ENCODE peak calls at places on chromosomes 11 and 22, in nine cellular contexts. One of them, this sample, is unnamed.
A peak's percentile ranks its signal among the peaks of the same experiment; 100 is the strongest.

GRCh38 chr11:118304227-118304808 is at the start of gene CD3E:
- DNase-seq in GM12865: peak; percentile 32
- DNase-seq in bronchial epithelial cell: no peak
- DNase-seq in effector memory CD4-positive, alpha-beta T cell: peak; percentile 33
- DNase-seq in cardiac fibroblast: no peak
- DNase-seq in brain microvascular endothelial cell: no peak
- DNase-seq in ovary: no peak
- DNase-seq in cardiac muscle cell: no peak
- DNase-seq in skeletal muscle cell: no peak
- DNase-seq in this sample: no peak

GRCh38 chr11:122791836-122792235 is 46.5 kb upstream of the CRTAM start:
- DNase-seq in effector memory CD4-positive, alpha-beta T cell: no peak
- DNase-seq in skeletal muscle cell: no peak
- DNase-seq in brain microvascular endothelial cell: peak; percentile 54
- DNase-seq in bronchial epithelial cell: no peak
- DNase-seq in GM12865: no peak
- DNase-seq in cardiac muscle cell: no peak
- DNase-seq in ovary: no peak
- DNase-seq in cardiac fibroblast: peak; percentile 79
- DNase-seq in this sample: peak; percentile 27

GRCh38 chr11:44978961-44979331 is 28.3 kb upstream of the TP53I11 start:
- DNase-seq in effector memory CD4-positive, alpha-beta T cell: no peak
- DNase-seq in ovary: no peak
- DNase-seq in GM12865: no peak
- DNase-seq in brain microvascular endothelial cell: no peak
- DNase-seq in cardiac fibroblast: no peak
- DNase-seq in skeletal muscle cell: no peak
- DNase-seq in cardiac muscle cell: no peak
- DNase-seq in bronchial epithelial cell: peak; percentile 65
- DNase-seq in this sample: no peak

GRCh38 chr11:69472053-69472765 is 9.3 kb upstream of the LINC01488 start:
- DNase-seq in cardiac muscle cell: no peak
- DNase-seq in skeletal muscle cell: no peak
- DNase-seq in GM12865: no peak
- DNase-seq in cardiac fibroblast: no peak
- DNase-seq in brain microvascular endothelial cell: no peak
- DNase-seq in bronchial epithelial cell: no peak
- DNase-seq in effector memory CD4-positive, alpha-beta T cell: no peak
- DNase-seq in ovary: no peak
- DNase-seq in this sample: no peak

GRCh38 chr22:50627452-50627913 is 469 bp downstream of the ARSA start:
- DNase-seq in GM12865: peak; percentile 20
- DNase-seq in cardiac fibroblast: no peak
- DNase-seq in effector memory CD4-positive, alpha-beta T cell: no peak
- DNase-seq in bronchial epithelial cell: no peak
- DNase-seq in brain microvascular endothelial cell: no peak
- DNase-seq in ovary: no peak
- DNase-seq in skeletal muscle cell: no peak
- DNase-seq in cardiac muscle cell: peak; percentile 40
- DNase-seq in this sample: no peak

GRCh38 chr22:49632199-49633009 is 195.3 kb downstream of the BRD1 start:
- DNase-seq in GM12865: no peak
- DNase-seq in effector memory CD4-positive, alpha-beta T cell: no peak
- DNase-seq in cardiac muscle cell: peak; percentile 83
- DNase-seq in brain microvascular endothelial cell: peak; percentile 33
- DNase-seq in ovary: peak; percentile 61
- DNase-seq in skeletal muscle cell: peak; percentile 4
- DNase-seq in cardiac fibroblast: peak; percentile 57
- DNase-seq in bronchial epithelial cell: peak; percentile 4
- DNase-seq in this sample: peak; percentile 4

GRCh38 chr11:69510471-69511357 is 29.3 kb downstream of the LINC01488 start:
- DNase-seq in effector memory CD4-positive, alpha-beta T cell: no peak
- DNase-seq in cardiac muscle cell: no peak
- DNase-seq in skeletal muscle cell: peak; percentile 29
- DNase-seq in brain microvascular endothelial cell: peak; percentile 44
- DNase-seq in cardiac fibroblast: peak; percentile 47
- DNase-seq in ovary: no peak
- DNase-seq in GM12865: no peak
- DNase-seq in bronchial epithelial cell: peak; percentile 62
- DNase-seq in this sample: no peak

GRCh38 chr22:23403152-23403719 is 176.9 kb downstream of the IGLL1 start:
- DNase-seq in skeletal muscle cell: no peak
- DNase-seq in cardiac muscle cell: no peak
- DNase-seq in GM12865: no peak
- DNase-seq in bronchial epithelial cell: no peak
- DNase-seq in cardiac fibroblast: no peak
- DNase-seq in effector memory CD4-positive, alpha-beta T cell: no peak
- DNase-seq in ovary: no peak
- DNase-seq in brain microvascular endothelial cell: no peak
- DNase-seq in this sample: no peak

GRCh38 chr11:60301178-60301577 is 20.7 kb downstream of the MS4A4A start:
- DNase-seq in brain microvascular endothelial cell: no peak
- DNase-seq in ovary: no peak
- DNase-seq in skeletal muscle cell: no peak
- DNase-seq in cardiac fibroblast: no peak
- DNase-seq in effector memory CD4-positive, alpha-beta T cell: no peak
- DNase-seq in bronchial epithelial cell: no peak
- DNase-seq in GM12865: no peak
- DNase-seq in cardiac muscle cell: no peak
- DNase-seq in this sample: no peak

GRCh38 chr22:28506207-28506606 is 173.4 kb downstream of the TTC28 start:
- DNase-seq in effector memory CD4-positive, alpha-beta T cell: no peak
- DNase-seq in brain microvascular endothelial cell: no peak
- DNase-seq in bronchial epithelial cell: no peak
- DNase-seq in GM12865: no peak
- DNase-seq in skeletal muscle cell: no peak
- DNase-seq in cardiac fibroblast: no peak
- DNase-seq in ovary: no peak
- DNase-seq in cardiac muscle cell: no peak
- DNase-seq in this sample: no peak
- H3K4me3 ChIP-seq in effector memory CD4-positive, alpha-beta T cell: no peak overlapping the region
- H3K4me3 ChIP-seq in brain microvascular endothelial cell: peak overlapping the region; percentile 30
- H3K4me3 ChIP-seq in bronchial epithelial cell: no peak overlapping the region
- H3K4me3 ChIP-seq in GM12865: no peak overlapping the region
- H3K4me3 ChIP-seq in skeletal muscle cell: no peak overlapping the region
- H3K4me3 ChIP-seq in cardiac fibroblast: no peak overlapping the region
- H3K4me3 ChIP-seq in ovary: no peak overlapping the region
- H3K4me3 ChIP-seq in cardiac muscle cell: no peak overlapping the region
- H3K4me3 ChIP-seq in this sample: no peak overlapping the region

GRCh38 chr11:134614141-134614540 is 202.1 kb upstream of the B3GAT1 start:
- DNase-seq in GM12865: no peak
- DNase-seq in cardiac muscle cell: no peak
- DNase-seq in cardiac fibroblast: no peak
- DNase-seq in brain microvascular endothelial cell: no peak
- DNase-seq in effector memory CD4-positive, alpha-beta T cell: no peak
- DNase-seq in bronchial epithelial cell: no peak
- DNase-seq in skeletal muscle cell: no peak
- DNase-seq in ovary: no peak
- DNase-seq in this sample: no peak

GRCh38 chr11:134616048-134616447 is 204.0 kb upstream of the B3GAT1 start:
- DNase-seq in GM12865: no peak
- DNase-seq in effector memory CD4-positive, alpha-beta T cell: no peak
- DNase-seq in cardiac muscle cell: no peak
- DNase-seq in ovary: no peak
- DNase-seq in bronchial epithelial cell: no peak
- DNase-seq in skeletal muscle cell: no peak
- DNase-seq in brain microvascular endothelial cell: no peak
- DNase-seq in cardiac fibroblast: no peak
- DNase-seq in this sample: no peak

GRCh38 chr11:134615041-134615615 is 203.1 kb upstream of the B3GAT1 start:
- DNase-seq in effector memory CD4-positive, alpha-beta T cell: no peak
- DNase-seq in ovary: no peak
- DNase-seq in cardiac muscle cell: no peak
- DNase-seq in cardiac fibroblast: no peak
- DNase-seq in bronchial epithelial cell: no peak
- DNase-seq in brain microvascular endothelial cell: no peak
- DNase-seq in skeletal muscle cell: no peak
- DNase-seq in GM12865: no peak
- DNase-seq in this sample: no peak

GRCh38 chr11:134613646-134614045 is 201.6 kb upstream of the B3GAT1 start:
- DNase-seq in effector memory CD4-positive, alpha-beta T cell: no peak
- DNase-seq in skeletal muscle cell: no peak
- DNase-seq in bronchial epithelial cell: no peak
- DNase-seq in ovary: no peak
- DNase-seq in brain microvascular endothelial cell: no peak
- DNase-seq in cardiac fibroblast: no peak
- DNase-seq in cardiac muscle cell: no peak
- DNase-seq in GM12865: no peak
- DNase-seq in this sample: no peak

DNA sequence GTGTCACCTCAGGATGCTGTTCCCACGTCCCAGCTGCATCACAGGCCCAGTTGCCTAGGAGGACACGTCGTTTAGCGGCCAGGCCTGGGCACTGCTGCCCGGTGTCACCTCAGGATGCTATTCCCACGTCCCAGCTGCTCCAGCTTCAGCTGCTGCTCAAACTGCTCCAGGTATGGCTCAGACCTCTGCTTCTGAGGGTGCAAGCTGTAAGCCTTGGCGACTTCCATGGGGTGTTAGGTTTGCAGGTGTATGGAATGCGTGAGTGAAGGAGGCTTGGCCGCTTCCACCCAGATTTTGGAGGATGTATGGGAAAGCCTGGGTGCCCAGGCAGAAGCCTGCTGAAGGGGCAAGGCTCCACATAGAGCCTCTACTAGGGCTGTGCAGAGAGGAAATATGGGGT is 205.3 kb upstream of the B3GAT1 start:
- DNase-seq in brain microvascular endothelial cell: no peak
- DNase-seq in skeletal muscle cell: no peak
- DNase-seq in bronchial epithelial cell: no peak
- DNase-seq in cardiac muscle cell: no peak
- DNase-seq in effector memory CD4-positive, alpha-beta T cell: no peak
- DNase-seq in cardiac fibroblast: no peak
- DNase-seq in GM12865: no peak
- DNase-seq in ovary: no peak
- DNase-seq in this sample: no peak
- H3K4me3 ChIP-seq in brain microvascular endothelial cell: no peak overlapping the region
- H3K4me3 ChIP-seq in skeletal muscle cell: no peak overlapping the region
- H3K4me3 ChIP-seq in bronchial epithelial cell: no peak overlapping the region
- H3K4me3 ChIP-seq in cardiac muscle cell: no peak overlapping the region
- H3K4me3 ChIP-seq in effector memory CD4-positive, alpha-beta T cell: no peak overlapping the region
- H3K4me3 ChIP-seq in cardiac fibroblast: no peak overlapping the region
- H3K4me3 ChIP-seq in GM12865: no peak overlapping the region
- H3K4me3 ChIP-seq in ovary: no peak overlapping the region
- H3K4me3 ChIP-seq in this sample: no peak overlapping the region

DNA sequence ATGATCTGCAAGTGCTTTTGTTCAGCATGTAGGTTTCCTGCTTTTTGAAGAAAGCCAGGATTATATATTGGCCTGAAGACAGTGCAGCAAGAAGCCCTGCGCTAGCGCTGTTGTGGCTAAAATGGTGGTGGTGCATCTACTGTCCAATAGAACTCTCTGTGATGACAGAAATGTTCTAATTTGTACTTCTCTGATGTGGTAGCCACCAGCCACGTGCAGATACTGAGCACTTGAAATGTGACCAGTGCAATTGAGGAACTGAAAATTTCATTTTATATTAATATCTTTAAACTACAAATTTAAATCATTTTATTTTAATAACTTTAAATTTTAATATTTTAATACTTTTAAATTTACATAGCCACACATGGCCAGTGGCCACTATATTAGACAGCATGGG is 73.0 kb upstream of the PAX6 start:
- DNase-seq in effector memory CD4-positive, alpha-beta T cell: no peak
- DNase-seq in skeletal muscle cell: no peak
- DNase-seq in ovary: no peak
- DNase-seq in cardiac fibroblast: no peak
- DNase-seq in brain microvascular endothelial cell: no peak
- DNase-seq in cardiac muscle cell: no peak
- DNase-seq in bronchial epithelial cell: no peak
- DNase-seq in GM12865: no peak
- DNase-seq in this sample: no peak
- H3K4me3 ChIP-seq in effector memory CD4-positive, alpha-beta T cell: no peak overlapping the region
- H3K4me3 ChIP-seq in skeletal muscle cell: no peak overlapping the region
- H3K4me3 ChIP-seq in ovary: no peak overlapping the region
- H3K4me3 ChIP-seq in cardiac fibroblast: no peak overlapping the region
- H3K4me3 ChIP-seq in brain microvascular endothelial cell: no peak overlapping the region
- H3K4me3 ChIP-seq in cardiac muscle cell: no peak overlapping the region
- H3K4me3 ChIP-seq in bronchial epithelial cell: no peak overlapping the region
- H3K4me3 ChIP-seq in GM12865: no peak overlapping the region
- H3K4me3 ChIP-seq in this sample: no peak overlapping the region

GRCh38 chr22:43157874-43158546 is 6.7 kb downstream of the TSPO start:
- DNase-seq in ovary: no peak
- DNase-seq in cardiac fibroblast: no peak
- DNase-seq in cardiac muscle cell: no peak
- DNase-seq in skeletal muscle cell: no peak
- DNase-seq in effector memory CD4-positive, alpha-beta T cell: no peak
- DNase-seq in GM12865: no peak
- DNase-seq in brain microvascular endothelial cell: no peak
- DNase-seq in bronchial epithelial cell: no peak
- DNase-seq in this sample: no peak

GRCh38 chr22:43158778-43159483 is 7.6 kb downstream of the TSPO start:
- DNase-seq in brain microvascular endothelial cell: no peak
- DNase-seq in cardiac fibroblast: no peak
- DNase-seq in cardiac muscle cell: no peak
- DNase-seq in effector memory CD4-positive, alpha-beta T cell: no peak
- DNase-seq in GM12865: no peak
- DNase-seq in ovary: no peak
- DNase-seq in bronchial epithelial cell: no peak
- DNase-seq in skeletal muscle cell: no peak
- DNase-seq in this sample: no peak

GRCh38 chr22:43162412-43163150 is 11.2 kb downstream of the TSPO start:
- DNase-seq in skeletal muscle cell: no peak
- DNase-seq in cardiac fibroblast: no peak
- DNase-seq in cardiac muscle cell: no peak
- DNase-seq in GM12865: no peak
- DNase-seq in ovary: no peak
- DNase-seq in effector memory CD4-positive, alpha-beta T cell: no peak
- DNase-seq in bronchial epithelial cell: no peak
- DNase-seq in brain microvascular endothelial cell: no peak
- DNase-seq in this sample: no peak

GRCh38 chr22:43160497-43161126 is 9.3 kb downstream of the TSPO start:
- DNase-seq in cardiac fibroblast: no peak
- DNase-seq in skeletal muscle cell: no peak
- DNase-seq in GM12865: no peak
- DNase-seq in brain microvascular endothelial cell: no peak
- DNase-seq in bronchial epithelial cell: no peak
- DNase-seq in effector memory CD4-positive, alpha-beta T cell: no peak
- DNase-seq in cardiac muscle cell: no peak
- DNase-seq in ovary: no peak
- DNase-seq in this sample: no peak

DNA sequence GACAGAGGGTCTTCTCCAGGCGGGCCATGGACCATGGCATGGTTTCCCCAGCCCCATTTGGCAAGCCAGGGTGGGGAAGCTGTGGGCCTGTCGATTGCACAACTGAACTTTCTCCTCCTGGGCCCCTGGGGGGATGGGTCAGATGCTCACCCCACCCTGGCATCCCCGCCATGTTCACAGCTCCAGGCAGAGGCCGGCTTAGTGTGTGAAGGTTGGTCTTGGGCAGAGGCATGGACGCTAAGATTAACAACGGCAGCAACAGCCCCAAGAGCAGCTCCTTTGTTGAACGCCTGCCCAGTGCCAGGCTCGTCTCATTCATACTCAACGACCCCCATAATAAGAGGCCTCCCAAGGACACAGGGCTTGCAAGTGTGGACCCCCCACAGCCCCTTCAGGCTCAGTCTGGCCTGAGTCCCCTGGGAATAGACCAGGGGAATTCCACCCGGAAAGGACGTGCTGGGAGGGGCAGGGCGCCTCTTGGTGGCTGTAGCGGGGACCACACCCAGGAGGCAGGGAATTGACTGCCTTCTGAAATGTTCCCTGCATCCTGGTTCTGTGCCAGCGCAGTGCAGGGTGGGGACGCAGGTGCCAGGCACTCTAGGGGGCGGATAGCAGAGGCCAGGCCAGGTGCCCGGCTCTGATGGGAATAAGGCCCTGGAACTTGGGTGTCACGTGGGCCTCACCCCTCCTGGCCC is 8.3 kb downstream of the TSPO start:
- DNase-seq in effector memory CD4-positive, alpha-beta T cell: no peak
- DNase-seq in ovary: no peak
- DNase-seq in GM12865: peak; percentile 25
- DNase-seq in bronchial epithelial cell: no peak
- DNase-seq in skeletal muscle cell: no peak
- DNase-seq in brain microvascular endothelial cell: no peak
- DNase-seq in cardiac muscle cell: no peak
- DNase-seq in cardiac fibroblast: peak; percentile 42
- DNase-seq in this sample: no peak
- H3K4me3 ChIP-seq in effector memory CD4-positive, alpha-beta T cell: no peak overlapping the region
- H3K4me3 ChIP-seq in ovary: no peak overlapping the region
- H3K4me3 ChIP-seq in GM12865: no peak overlapping the region
- H3K4me3 ChIP-seq in bronchial epithelial cell: no peak overlapping the region
- H3K4me3 ChIP-seq in skeletal muscle cell: no peak overlapping the region
- H3K4me3 ChIP-seq in brain microvascular endothelial cell: no peak overlapping the region
- H3K4me3 ChIP-seq in cardiac muscle cell: no peak overlapping the region
- H3K4me3 ChIP-seq in cardiac fibroblast: no peak overlapping the region
- H3K4me3 ChIP-seq in this sample: no peak overlapping the region